ENCODE peak calls at places on chromosomes 11 and 22, in eight cellular contexts. W, R, Q, S, M, G, H and N are unnamed samples.

GRCh38 chr22:41526802-41527799 is 17.2 kb downstream of the POLR3H start:
- DNase-seq in W (peak), R (peak), Q (peak), S (peak), M (peak), G (peak), H (no peak), N (peak)

GRCh38 chr11:86360775-86361395 is 13.8 kb upstream of the CCDC81 start:
- DNase-seq in W (peak), R (no peak), Q (no peak), S (no peak), M (peak), G (no peak), H (peak), N (peak)

GRCh38 chr11:102614485-102614884 is 10.6 kb downstream of the MMP20 start:
- DNase-seq in W (no peak), R (no peak), Q (no peak), S (no peak), M (no peak), G (no peak), H (no peak), N (no peak)

GRCh38 chr22:41971431-41971830 is 2.2 kb downstream of the SEPTIN3 start:
- DNase-seq in W (no peak), R (no peak), Q (no peak), S (no peak), M (no peak), G (no peak), H (no peak), N (no peak)

GRCh38 chr11:12098601-12099000 is 11.8 kb upstream of the MICAL2 start:
- DNase-seq in W (no peak), R (no peak), Q (no peak), S (no peak), M (no peak), G (no peak), H (no peak), N (no peak)

GRCh38 chr11:74221816-74222215 is 50.7 kb downstream of the PPME1 start:
- DNase-seq in W (no peak), R (no peak), Q (no peak), S (no peak), M (no peak), G (no peak), H (no peak), N (no peak)

GRCh38 chr11:47514825-47515647 is 37.9 kb downstream of the CELF1 start:
- DNase-seq in W (no peak), R (peak), Q (no peak), S (peak), M (peak), G (peak), H (peak), N (peak)

GRCh38 chr11:12944889-12945288 is 64.2 kb upstream of the RASSF10 start:
- DNase-seq in W (no peak), R (no peak), Q (no peak), S (no peak), M (no peak), G (no peak), H (no peak), N (no peak)

GRCh38 chr11:104556606-104557301 is 341.5 kb downstream of the CASP12 start:
- DNase-seq in W (no peak), R (no peak), Q (no peak), S (no peak), M (no peak), G (no peak), H (no peak), N (peak)

GRCh38 chr22:46813816-46814597 is 51.6 kb downstream of the TBC1D22A start:
- DNase-seq in W (no peak), R (no peak), Q (no peak), S (no peak), M (peak), G (no peak), H (no peak), N (no peak)

GRCh38 chr11:13667795-13668101 is 720 bp upstream of the FAR1 start:
- DNase-seq in W (no peak), R (no peak), Q (no peak), S (no peak), M (no peak), G (no peak), H (no peak), N (no peak)